ENCODE peak calls at places on chromosomes 13 and 19, in seven cellular contexts. P, S, T, R, F, O and K are unnamed samples.
A peak's percentile ranks its signal among the peaks of the same experiment; 100 is the strongest.

GRCh38 chr13:73898276-73898675 is 235.9 kb downstream of the KLF12 start:
- DNase-seq in S (no peak), T (no peak), R (no peak), P (no peak), O (no peak), F (no peak), K (no peak)

GRCh38 chr19:7145494-7145893 is 76.0 kb downstream of the ZNF557 start:
- DNase-seq in P (no peak), T (no peak), F (no peak), R (no peak), S (no peak), O (no peak), K (no peak)

GRCh38 chr13:42997381-42997780 is 5.3 kb upstream of the EPSTI1 start:
- DNase-seq in F (no peak), S (no peak), O (no peak), P (no peak), T (no peak), R (no peak), K (no peak)

GRCh38 chr19:5157186-5157585 is 183.4 kb downstream of the PTPRS start:
- DNase-seq in F (no peak), P (no peak), R (no peak), T (no peak), O (no peak), S (no peak), K (no peak)

GRCh38 chr19:16922592-16922934 is 33.8 kb downstream of the F2RL3 start:
- DNase-seq in O (no peak), T (no peak), R (no peak), F (no peak), P (no peak), S (no peak), K (no peak)

GRCh38 chr19:38942471-38943181 is 11.9 kb downstream of the MRPS12 start:
- DNase-seq in T (no peak), R (no peak), O (no peak), P (no peak), S (no peak), F (no peak), K (no peak)

GRCh38 chr13:76882431-76882830 is 3.8 kb downstream of the KCTD12 start:
- DNase-seq in P (no peak), F (no peak), R (no peak), O (no peak), S (no peak), T (no peak), K (peak; percentile 25)

GRCh38 chr13:113887700-113888201 is 23.9 kb upstream of the GAS6 start:
- DNase-seq in R (no peak), P (no peak), S (no peak), F (no peak), O (no peak), T (no peak), K (no peak)

GRCh38 chr13:20249913-20250312 is 17.8 kb upstream of the GJB6 start:
- DNase-seq in T (no peak), R (no peak), S (no peak), P (no peak), F (no peak), O (no peak), K (no peak)

GRCh38 chr19:51921949-51922348 is 5.3 kb upstream of the ZNF613 start:
- DNase-seq in T (no peak), S (no peak), F (no peak), O (no peak), R (no peak), P (no peak), K (no peak)

GRCh38 chr13:98938801-98939200 is 39.1 kb downstream of the DOCK9 start:
- DNase-seq in F (no peak), S (no peak), R (no peak), T (no peak), P (no peak), O (no peak), K (no peak)

GRCh38 chr13:39422845-39423565 is 180.0 kb downstream of the LHFPL6 start:
- DNase-seq in P (no peak), T (no peak), R (no peak), S (no peak), O (no peak), F (no peak), K (no peak)

GRCh38 chr19:13814550-13814949 is 19.3 kb downstream of the ZSWIM4 start:
- DNase-seq in O (no peak), F (no peak), T (no peak), S (no peak), R (no peak), P (no peak), K (no peak)

GRCh38 chr19:7224205-7224833 is 69.9 kb downstream of the INSR start:
- DNase-seq in P (no peak), T (no peak), O (no peak), F (no peak), R (no peak), S (no peak), K (no peak)

GRCh38 chr13:114148521-114148855 is 16.1 kb upstream of the RASA3 start:
- DNase-seq in T (no peak), R (no peak), P (no peak), F (peak; percentile 90), O (peak; percentile 80), S (peak; percentile 87), K (peak; percentile 93)

GRCh38 chr19:52007436-52007804 is 591 bp downstream of the ZNF615 start:
- DNase-seq in O (no peak), F (no peak), S (peak; percentile 11), P (no peak), R (peak; percentile 20), T (peak; percentile 14), K (no peak)

GRCh38 chr19:1987197-1988187 is 28.0 kb downstream of the BTBD2 start:
- DNase-seq in S (no peak), T (no peak), P (no peak), R (no peak), F (no peak), O (no peak), K (no peak)

GRCh38 chr19:14509382-14509781 is 8.8 kb downstream of the DNAJB1 start:
- DNase-seq in O (no peak), R (no peak), T (no peak), F (no peak), S (no peak), P (no peak), K (no peak)

GRCh38 chr19:50371914-50372475 is 4.3 kb upstream of the NR1H2 start:
- DNase-seq in T (no peak), S (no peak), R (no peak), F (no peak), O (no peak), P (no peak), K (no peak)

GRCh38 chr19:19554074-19555023 is 16.3 kb downstream of the CILP2 start:
- DNase-seq in R (no peak), P (no peak), S (peak; percentile 54), O (peak; percentile 56), F (peak; percentile 43), T (no peak), K (no peak)

GRCh38 chr19:15631817-15632216 is 8.9 kb upstream of the CYP4F3 start:
- DNase-seq in F (no peak), R (no peak), O (peak; percentile 8), S (peak; percentile 22), P (peak; percentile 49), T (no peak), K (peak; percentile 19)

GRCh38 chr19:35038623-35039512 is 2.7 kb upstream of the HPN start:
- DNase-seq in R (no peak), O (no peak), P (no peak), T (no peak), F (no peak), S (no peak), K (no peak)

GRCh38 chr13:110874508-110874960 is 40.3 kb downstream of the ANKRD10 start:
- DNase-seq in F (no peak), T (peak; percentile 97), R (peak; percentile 36), O (peak; percentile 22), S (peak; percentile 63), P (peak; percentile 66), K (peak; percentile 60)

GRCh38 chr19:46351241-46352041 is 4.6 kb downstream of the PPP5C start:
- DNase-seq in F (no peak), T (peak; percentile 11), S (no peak), R (no peak), O (no peak), P (no peak), K (no peak)

GRCh38 chr19:35531291-35531690 is 2.0 kb upstream of the GAPDHS start:
- DNase-seq in S (no peak), O (no peak), F (no peak), R (no peak), P (no peak), T (no peak), K (no peak)

GRCh38 chr13:100517135-100517534 is 71.5 kb downstream of the GGACT start:
- DNase-seq in P (peak; percentile 48), T (no peak), F (no peak), S (no peak), R (no peak), O (no peak), K (no peak)

GRCh38 chr13:96229356-96229755 is 139.4 kb downstream of the HS6ST3 start:
- DNase-seq in S (no peak), T (peak; percentile 3), P (no peak), O (no peak), R (no peak), F (no peak), K (peak; percentile 32)

GRCh38 chr13:58655086-58655485 is 1023.5 kb downstream of the PCDH17 start:
- DNase-seq in R (no peak), S (no peak), P (no peak), T (no peak), O (no peak), F (no peak), K (no peak)

GRCh38 chr13:101415358-101416174 is 742 bp downstream of the NALCN start:
- DNase-seq in T (no peak), P (no peak), S (no peak), R (no peak), F (no peak), O (no peak), K (peak; percentile 84)

GRCh38 chr13:106349080-106349841 is 186.2 kb downstream of the EFNB2 start:
- DNase-seq in P (no peak), R (no peak), T (peak; percentile 23), S (no peak), O (no peak), F (no peak), K (no peak)

GRCh38 chr19:18465964-18466339 is 28.0 kb upstream of the ISYNA1 start:
- DNase-seq in S (no peak), O (no peak), F (no peak), R (no peak), T (no peak), P (no peak), K (no peak)

GRCh38 chr19:4496304-4496703 is 22.0 kb downstream of the PLIN4 start:
- DNase-seq in R (no peak), S (no peak), O (no peak), F (no peak), T (no peak), P (no peak), K (no peak)

GRCh38 chr19:10033614-10034013 is 20.3 kb downstream of the RDH8 start:
- DNase-seq in O (no peak), S (no peak), R (no peak), T (no peak), F (no peak), P (no peak), K (no peak)

GRCh38 chr19:6577410-6578125 is 13.4 kb downstream of the CD70 start:
- DNase-seq in F (peak; percentile 28), R (peak; percentile 1), P (no peak), T (no peak), O (no peak), S (no peak), K (peak; percentile 95)

GRCh38 chr19:17944301-17944700 is 11.5 kb downstream of the CCDC124 start:
- DNase-seq in R (no peak), T (peak; percentile 94), O (no peak), P (peak; percentile 13), S (no peak), F (no peak), K (no peak)

GRCh38 chr13:80884031-80884785 is 543.3 kb upstream of the SPRY2 start:
- DNase-seq in T (no peak), S (no peak), P (no peak), O (no peak), R (peak; percentile 30), F (no peak), K (no peak)

GRCh38 chr19:28522545-28522922 is 690.4 kb downstream of the UQCRFS1 start:
- DNase-seq in O (no peak), R (no peak), P (no peak), S (no peak), F (no peak), T (no peak), K (no peak)